ENCODE peak calls at places on chromosomes 7 and 10, in eight cellular contexts. A is fibroblast of villous mesenchyme; W is ascending aorta; X is activated gamma-delta T cell; O is GOT3; L is activated T-cell treated with anti-CD3 and anti-CD28 coated beads for 48 hours; G is NCI-H1105 treated with DMSO at 0.1 percent for 48 hours; H is stimulated activated CD4-positive, alpha-beta T cell treated with anti-CD3 and anti-CD28 coated beads, TNF-alpha, amount 100 ng/mL, for 24 hours. D is an unnamed sample.
A peak's percentile ranks its signal among the peaks of the same experiment; 100 is the strongest.

GRCh38 chr10:93820434-93820833 is 62.7 kb downstream of the LGI1 start:
- DNase-seq in X (no peak), O (no peak), A (peak; percentile 44), H (no peak), W (no peak), G (no peak), L (no peak), D (no peak)

GRCh38 chr7:135716677-135717238 is 11.2 kb downstream of the SLC13A4 start:
- DNase-seq in W (no peak), X (no peak), G (no peak), L (no peak), O (no peak), A (peak; percentile 72), H (no peak), D (no peak)

GRCh38 chr10:130196511-130197487 is 60.6 kb downstream of the GLRX3 start:
- DNase-seq in G (no peak), X (no peak), L (no peak), A (no peak), O (no peak), W (no peak), H (no peak), D (no peak)

GRCh38 chr7:110830778-110831177 is 260.1 kb upstream of the LRRN3 start:
- DNase-seq in X (no peak), L (no peak), G (no peak), H (no peak), W (no peak), O (no peak), A (no peak), D (no peak)

GRCh38 chr10:122796796-122797195 is 48.9 kb downstream of the CUZD1 start:
- DNase-seq in G (no peak), H (no peak), L (no peak), A (no peak), W (no peak), O (no peak), X (no peak), D (no peak)

GRCh38 chr7:41763626-41764025 is 60.7 kb upstream of the INHBA start:
- DNase-seq in H (no peak), L (no peak), O (no peak), X (no peak), G (no peak), A (no peak), W (no peak), D (no peak)

GRCh38 chr7:73742753-73743641 is 4.4 kb upstream of the ABHD11 start:
- DNase-seq in G (peak; percentile 98), W (no peak), X (no peak), H (no peak), A (no peak), O (no peak), L (no peak), D (no peak)

GRCh38 chr7:5528071-5528814 is 104.6 kb upstream of the TNRC18 start:
- DNase-seq in H (peak; percentile 37), X (no peak), O (no peak), G (no peak), W (no peak), L (peak; percentile 20), A (no peak), D (no peak)

GRCh38 chr10:11754620-11755019 is 12.4 kb downstream of the ECHDC3 start:
- DNase-seq in W (no peak), H (no peak), O (no peak), A (no peak), G (no peak), L (no peak), X (no peak), D (no peak)

GRCh38 chr10:35933940-35934636 is 292.0 kb upstream of the FZD8 start:
- DNase-seq in H (no peak), W (no peak), L (no peak), O (no peak), A (no peak), G (no peak), X (no peak), D (no peak)

GRCh38 chr7:158923928-158924511 is 67.7 kb downstream of the DYNC2I1 start:
- DNase-seq in O (no peak), H (no peak), L (no peak), W (no peak), G (no peak), X (no peak), A (no peak), D (no peak)

GRCh38 chr7:129522088-129522970 is 20.0 kb downstream of the SMKR1 start:
- DNase-seq in H (no peak), O (no peak), X (no peak), L (no peak), W (no peak), G (no peak), A (no peak), D (no peak)

GRCh38 chr7:44477063-44477830 is 13.2 kb downstream of the NUDCD3 start:
- DNase-seq in X (no peak), W (peak; percentile 17), O (no peak), G (peak; percentile 46), L (peak; percentile 41), A (peak; percentile 85), H (peak; percentile 51), D (peak; percentile 71)

GRCh38 chr7:55690-56248 is 136.6 kb upstream of the FAM20C start:
- DNase-seq in L (no peak), A (no peak), W (peak; percentile 5), O (no peak), G (no peak), H (no peak), X (no peak), D (no peak)

GRCh38 chr10:29634764-29635625 is at the start of gene SVIL:
- DNase-seq in O (no peak), L (no peak), X (no peak), A (peak; percentile 87), W (peak; percentile 61), G (no peak), H (no peak), D (peak; percentile 91)

GRCh38 chr7:87598234-87599009 is 2.3 kb downstream of the ABCB1 start:
- DNase-seq in W (no peak), X (no peak), H (no peak), O (no peak), G (no peak), L (no peak), A (no peak), D (no peak)

GRCh38 chr10:85420501-85421191 is 945.9 kb downstream of the GRID1 start:
- DNase-seq in W (no peak), A (no peak), G (no peak), L (no peak), H (no peak), O (no peak), X (no peak), D (no peak)

GRCh38 chr7:151585744-151586424 is 66.2 kb upstream of the RHEB start:
- DNase-seq in A (no peak), G (no peak), X (no peak), W (no peak), O (no peak), H (no peak), L (no peak), D (no peak)

GRCh38 chr7:45230611-45231165 is 73.1 kb downstream of the RAMP3 start:
- DNase-seq in A (no peak), H (no peak), W (no peak), O (no peak), G (no peak), X (no peak), L (no peak), D (peak; percentile 51)

GRCh38 chr10:4058514-4059029 is 273.6 kb upstream of the KLF6 start:
- DNase-seq in O (no peak), W (no peak), A (peak; percentile 89), L (no peak), G (no peak), H (no peak), X (no peak), D (no peak)

GRCh38 chr10:28984431-28984830 is 304.4 kb upstream of the LYZL1 start:
- DNase-seq in W (peak; percentile 84), L (no peak), G (peak; percentile 9), X (no peak), A (peak; percentile 85), O (peak; percentile 11), H (no peak), D (peak; percentile 98)

GRCh38 chr10:48215148-48215982 is 59.1 kb downstream of the FRMPD2 start:
- DNase-seq in L (peak; percentile 41), A (peak; percentile 41), H (peak; percentile 45), W (no peak), X (no peak), O (no peak), G (peak; percentile 1), D (no peak)

GRCh38 chr7:103031781-103032180 is 42.8 kb downstream of the FBXL13 start:
- DNase-seq in G (no peak), W (no peak), X (no peak), A (no peak), H (no peak), L (no peak), O (no peak), D (no peak)

GRCh38 chr7:27745064-27745583 is 5.2 kb downstream of the TAX1BP1 start:
- DNase-seq in L (no peak), H (no peak), G (peak; percentile 24), A (peak; percentile 76), X (no peak), O (no peak), W (no peak), D (no peak)

GRCh38 chr7:43905954-43906326 is 456 bp downstream of the URGCP start:
- DNase-seq in L (peak; percentile 4), H (peak; percentile 14), X (peak; percentile 23), A (peak; percentile 52), O (no peak), G (peak; percentile 41), W (no peak), D (no peak)

GRCh38 chr10:117266812-117267211 is 25.9 kb downstream of the SLC18A2 start:
- DNase-seq in X (no peak), G (no peak), O (no peak), H (no peak), W (no peak), L (no peak), A (no peak), D (no peak)

GRCh38 chr10:95214369-95214768 is 20.3 kb downstream of the ACSM6 start:
- DNase-seq in G (peak; percentile 40), O (no peak), L (no peak), H (no peak), W (no peak), X (no peak), A (peak; percentile 66), D (no peak)

GRCh38 chr7:3244241-3244814 is 56.7 kb upstream of the SDK1 start:
- DNase-seq in W (no peak), G (no peak), H (no peak), A (peak; percentile 84), L (no peak), O (no peak), X (no peak), D (no peak)

GRCh38 chr10:82609845-82610244 is 734.9 kb downstream of the NRG3 start:
- DNase-seq in W (no peak), H (no peak), A (no peak), X (no peak), O (no peak), G (no peak), L (no peak), D (no peak)

GRCh38 chr7:158935062-158935461 is 78.7 kb downstream of the DYNC2I1 start:
- DNase-seq in W (no peak), X (no peak), G (no peak), L (no peak), O (no peak), A (no peak), H (no peak), D (no peak)

GRCh38 chr7:33692956-33693355 is 212.4 kb upstream of the BMPER start:
- DNase-seq in H (no peak), W (no peak), G (no peak), A (no peak), O (no peak), L (no peak), X (no peak), D (no peak)

GRCh38 chr10:128009768-128010167 is 102.9 kb downstream of the PTPRE start:
- DNase-seq in H (no peak), A (peak; percentile 60), G (no peak), O (no peak), X (no peak), L (no peak), W (no peak), D (no peak)

GRCh38 chr10:118373786-118374185 is 31.7 kb upstream of the FAM204A start:
- DNase-seq in A (peak; percentile 42), H (no peak), G (no peak), X (no peak), L (no peak), W (no peak), O (no peak), D (no peak)

GRCh38 chr7:128022631-128023532 is 8.4 kb downstream of the LRRC4 start:
- DNase-seq in G (no peak), A (peak; percentile 62), H (no peak), W (no peak), L (no peak), O (no peak), X (no peak), D (no peak)

D was measured in right atrium auricular region.